ENCODE peak calls at places on chromosome 11, in seven cellular contexts. D is T1000; A is brain microvascular endothelial cell; O is activated CD4-positive, alpha-beta T cell treated with anti-CD3 and anti-CD28 coated beads, Interleukin-2, amount 50 U/mL, for 48 hours; R is CMK; T is effector memory CD4-positive, alpha-beta T cell; I is T-helper 2 cell. Q is an unnamed sample.

GRCh38 chr11:63680842-63681207 is 475 bp upstream of the RTN3 start:
- DNase-seq in T (no peak), A (no peak), I (peak; percentile 13), D (no peak), O (peak; percentile 47), R (no peak), Q (no peak)

GRCh38 chr11:78218707-78219492 is 30.2 kb downstream of the USP35 start:
- DNase-seq in A (no peak), D (no peak), R (no peak), I (no peak), T (no peak), O (no peak), Q (no peak)

GRCh38 chr11:1306186-1307162 is 3.0 kb downstream of the TOLLIP start:
- DNase-seq in D (no peak), A (no peak), I (no peak), T (no peak), R (no peak), O (no peak), Q (no peak)

GRCh38 chr11:8036986-8037385 is 44.0 kb upstream of the TUB start:
- DNase-seq in T (no peak), D (no peak), I (no peak), R (no peak), O (no peak), A (no peak), Q (no peak)

GRCh38 chr11:128956401-128957203 is 13.9 kb upstream of the TP53AIP1 start:
- DNase-seq in T (no peak), R (peak; percentile 45), D (no peak), A (peak; percentile 75), O (peak; percentile 15), I (no peak), Q (no peak)

GRCh38 chr11:9956483-9956882 is 292.6 kb downstream of the SWAP70 start:
- DNase-seq in I (no peak), R (no peak), T (no peak), O (no peak), A (no peak), D (no peak), Q (no peak)

GRCh38 chr11:13214276-13214865 is 63.2 kb upstream of the BMAL1 start:
- DNase-seq in O (no peak), I (no peak), T (no peak), R (no peak), A (no peak), D (no peak), Q (no peak)

GRCh38 chr11:120522021-120522420 is 10.5 kb downstream of the GRIK4 start:
- DNase-seq in I (no peak), R (no peak), O (no peak), T (no peak), D (no peak), A (no peak), Q (peak; percentile 22)

GRCh38 chr11:94768602-94769511 is 701 bp downstream of the AMOTL1 start:
- DNase-seq in O (no peak), T (no peak), A (no peak), D (no peak), R (no peak), I (no peak), Q (no peak)

GRCh38 chr11:12229450-12230229 is 119.2 kb downstream of the MICAL2 start:
- DNase-seq in I (no peak), O (no peak), A (no peak), R (no peak), T (no peak), D (no peak), Q (no peak)

GRCh38 chr11:46721286-46721685 is 2.3 kb downstream of the F2 start:
- DNase-seq in A (no peak), T (no peak), O (no peak), R (no peak), I (no peak), D (no peak), Q (no peak)

GRCh38 chr11:106463796-106464201 is 386.3 kb downstream of the AASDHPPT start:
- DNase-seq in R (no peak), T (no peak), O (no peak), I (no peak), D (no peak), A (peak; percentile 94), Q (no peak)

GRCh38 chr11:22671751-22672150 is 5.3 kb downstream of the GAS2 start:
- DNase-seq in R (no peak), I (no peak), D (no peak), A (no peak), O (no peak), T (no peak), Q (no peak)

GRCh38 chr11:65551572-65552398 is 6.4 kb downstream of the LTBP3 start:
- DNase-seq in T (peak; percentile 38), I (peak; percentile 35), D (no peak), O (peak; percentile 72), R (no peak), A (no peak), Q (no peak)

GRCh38 chr11:27868226-27868625 is 168.0 kb upstream of the BDNF start:
- DNase-seq in D (no peak), I (no peak), O (no peak), T (no peak), R (no peak), A (no peak), Q (no peak)

GRCh38 chr11:46413755-46414465 is 22.3 kb upstream of the CHRM4 start:
- DNase-seq in O (no peak), I (no peak), T (no peak), D (no peak), A (no peak), R (no peak), Q (no peak)

GRCh38 chr11:108316061-108316460 is 93.2 kb downstream of the ATM start:
- DNase-seq in A (no peak), I (no peak), D (no peak), T (no peak), O (no peak), R (no peak), Q (no peak)

GRCh38 chr11:45798793-45799441 is 6.0 kb upstream of the SLC35C1 start:
- DNase-seq in T (no peak), R (no peak), O (no peak), I (no peak), A (no peak), D (no peak), Q (peak; percentile 70)

GRCh38 chr11:66639066-66639813 is 737 bp downstream of the RBM4 start:
- DNase-seq in A (peak; percentile 22), O (no peak), T (no peak), R (peak; percentile 38), I (no peak), D (no peak), Q (no peak)

GRCh38 chr11:121095561-121095960 is 5.5 kb upstream of the TECTA start:
- DNase-seq in R (no peak), I (no peak), D (no peak), A (no peak), O (no peak), T (no peak), Q (peak; percentile 34)

GRCh38 chr11:16000065-16000464 is 356.3 kb downstream of the SOX6 start:
- DNase-seq in A (peak; percentile 61), D (no peak), O (no peak), T (no peak), I (no peak), R (no peak), Q (no peak)

GRCh38 chr11:115342142-115342541 is 162.1 kb downstream of the CADM1 start:
- DNase-seq in I (no peak), O (no peak), D (no peak), T (no peak), A (no peak), R (no peak), Q (no peak)

GRCh38 chr11:6693342-6694228 is 10.4 kb upstream of the MRPL17 start:
- DNase-seq in A (peak; percentile 94), R (no peak), T (peak; percentile 23), I (peak; percentile 28), O (peak; percentile 72), D (peak; percentile 9), Q (no peak)

GRCh38 chr11:65298655-65299179 is 15.9 kb upstream of the CDC42EP2 start:
- DNase-seq in A (peak; percentile 36), O (no peak), D (no peak), R (no peak), T (no peak), I (no peak), Q (no peak)

GRCh38 chr11:11871991-11872401 is 30.2 kb downstream of the USP47 start:
- DNase-seq in O (no peak), R (no peak), D (no peak), A (no peak), I (no peak), T (no peak), Q (no peak)

GRCh38 chr11:45710561-45710960 is 45.1 kb upstream of the CHST1 start:
- DNase-seq in I (no peak), O (no peak), D (no peak), R (no peak), A (no peak), T (no peak), Q (no peak)